ENCODE peak calls at places on chromosome 5, in four cellular contexts. One of them, this sample, is unnamed.

GRCh38 chr5:172772112-172772906 is 1.3 kb upstream of the DUSP1 start:
- DNase-seq in heart right ventricle: peak
- DNase-seq in cardiac fibroblast: peak
- DNase-seq in progenitor cell of endocrine pancreas: peak
- DNase-seq in this sample: peak

GRCh38 chr5:78527925-78528324 is 120.6 kb downstream of the LHFPL2 start:
- DNase-seq in heart right ventricle: no peak
- DNase-seq in cardiac fibroblast: peak
- DNase-seq in progenitor cell of endocrine pancreas: no peak
- DNase-seq in this sample: no peak

GRCh38 chr5:95845401-95845800 is 22.9 kb upstream of the GLRX start:
- DNase-seq in heart right ventricle: no peak
- DNase-seq in cardiac fibroblast: no peak
- DNase-seq in progenitor cell of endocrine pancreas: no peak
- DNase-seq in this sample: no peak

GRCh38 chr5:119811443-119811842 is 182.1 kb downstream of the FAM170A start:
- DNase-seq in heart right ventricle: no peak
- DNase-seq in cardiac fibroblast: no peak
- DNase-seq in progenitor cell of endocrine pancreas: no peak
- DNase-seq in this sample: no peak

GRCh38 chr5:43401827-43402226 is 10.4 kb downstream of the CCL28 start:
- DNase-seq in heart right ventricle: no peak
- DNase-seq in cardiac fibroblast: peak
- DNase-seq in progenitor cell of endocrine pancreas: no peak
- DNase-seq in this sample: peak

GRCh38 chr5:58582004-58582403 is 871 bp upstream of the RAB3C start:
- DNase-seq in heart right ventricle: no peak
- DNase-seq in cardiac fibroblast: no peak
- DNase-seq in progenitor cell of endocrine pancreas: peak
- DNase-seq in this sample: no peak

GRCh38 chr5:67089200-67089725 is 107.3 kb downstream of the CD180 start:
- DNase-seq in heart right ventricle: no peak
- DNase-seq in cardiac fibroblast: peak
- DNase-seq in progenitor cell of endocrine pancreas: no peak
- DNase-seq in this sample: peak

GRCh38 chr5:33257807-33258491 is 182.8 kb upstream of the TARS1 start:
- DNase-seq in heart right ventricle: no peak
- DNase-seq in cardiac fibroblast: peak
- DNase-seq in progenitor cell of endocrine pancreas: no peak
- DNase-seq in this sample: peak

GRCh38 chr5:119327018-119327417 is 28.8 kb upstream of the TNFAIP8 start:
- DNase-seq in heart right ventricle: no peak
- DNase-seq in cardiac fibroblast: peak
- DNase-seq in progenitor cell of endocrine pancreas: no peak
- DNase-seq in this sample: no peak

GRCh38 chr5:93328833-93329232 is 252.2 kb downstream of the NR2F1-AS1 start:
- DNase-seq in heart right ventricle: no peak
- DNase-seq in cardiac fibroblast: no peak
- DNase-seq in progenitor cell of endocrine pancreas: no peak
- DNase-seq in this sample: no peak

GRCh38 chr5:154865466-154866184 is 7.2 kb downstream of the CNOT8 start:
- DNase-seq in heart right ventricle: no peak
- DNase-seq in cardiac fibroblast: peak
- DNase-seq in progenitor cell of endocrine pancreas: no peak
- DNase-seq in this sample: no peak

GRCh38 chr5:6907320-6907918 is 194.2 kb downstream of the TENT4A start:
- DNase-seq in heart right ventricle: no peak
- DNase-seq in cardiac fibroblast: no peak
- DNase-seq in progenitor cell of endocrine pancreas: no peak
- DNase-seq in this sample: no peak

GRCh38 chr5:33049298-33049697 is 338.2 kb downstream of the NPR3 start:
- DNase-seq in heart right ventricle: no peak
- DNase-seq in cardiac fibroblast: peak
- DNase-seq in progenitor cell of endocrine pancreas: no peak
- DNase-seq in this sample: peak

GRCh38 chr5:89337-90286 is 2.4 kb upstream of the PLEKHG4B start:
- DNase-seq in heart right ventricle: no peak
- DNase-seq in cardiac fibroblast: no peak
- DNase-seq in progenitor cell of endocrine pancreas: no peak
- DNase-seq in this sample: no peak

GRCh38 chr5:136149891-136150290 is 17.2 kb downstream of the SMAD5 start:
- DNase-seq in heart right ventricle: no peak
- DNase-seq in cardiac fibroblast: no peak
- DNase-seq in progenitor cell of endocrine pancreas: no peak
- DNase-seq in this sample: no peak

GRCh38 chr5:55650391-55650790 is 61.7 kb downstream of the SLC38A9 start:
- DNase-seq in heart right ventricle: no peak
- DNase-seq in cardiac fibroblast: peak
- DNase-seq in progenitor cell of endocrine pancreas: no peak
- DNase-seq in this sample: peak

GRCh38 chr5:177357459-177358332 is at the start of gene RGS14:
- DNase-seq in heart right ventricle: peak
- DNase-seq in cardiac fibroblast: peak
- DNase-seq in progenitor cell of endocrine pancreas: no peak
- DNase-seq in this sample: peak

GRCh38 chr5:179872356-179873160 is 13.9 kb upstream of the MRNIP start:
- DNase-seq in heart right ventricle: no peak
- DNase-seq in cardiac fibroblast: no peak
- DNase-seq in progenitor cell of endocrine pancreas: no peak
- DNase-seq in this sample: no peak

GRCh38 chr5:104635216-104635615 is 1072.6 kb upstream of the NUDT12 start:
- DNase-seq in heart right ventricle: no peak
- DNase-seq in cardiac fibroblast: peak
- DNase-seq in progenitor cell of endocrine pancreas: no peak
- DNase-seq in this sample: no peak

GRCh38 chr5:60343102-60343501 is 356.9 kb downstream of the DEPDC1B start:
- DNase-seq in heart right ventricle: no peak
- DNase-seq in cardiac fibroblast: no peak
- DNase-seq in progenitor cell of endocrine pancreas: no peak
- DNase-seq in this sample: no peak

GRCh38 chr5:65021527-65022226 is 252.9 kb downstream of the CWC27 start:
- DNase-seq in heart right ventricle: no peak
- DNase-seq in cardiac fibroblast: no peak
- DNase-seq in progenitor cell of endocrine pancreas: no peak
- DNase-seq in this sample: no peak

GRCh38 chr5:1421521-1422341 is 23.5 kb downstream of the SLC6A3 start:
- DNase-seq in heart right ventricle: no peak
- DNase-seq in cardiac fibroblast: no peak
- DNase-seq in progenitor cell of endocrine pancreas: no peak
- DNase-seq in this sample: no peak

GRCh38 chr5:65359569-65359968 is 122.2 kb downstream of the ADAMTS6 start:
- DNase-seq in heart right ventricle: no peak
- DNase-seq in cardiac fibroblast: no peak
- DNase-seq in progenitor cell of endocrine pancreas: no peak
- DNase-seq in this sample: no peak

GRCh38 chr5:31149072-31149471 is 44.4 kb upstream of the CDH6 start:
- DNase-seq in heart right ventricle: no peak
- DNase-seq in cardiac fibroblast: peak
- DNase-seq in progenitor cell of endocrine pancreas: no peak
- DNase-seq in this sample: no peak

GRCh38 chr5:1063661-1064382 is 48.0 kb downstream of the SLC12A7 start:
- DNase-seq in heart right ventricle: peak
- DNase-seq in cardiac fibroblast: no peak
- DNase-seq in progenitor cell of endocrine pancreas: no peak
- DNase-seq in this sample: no peak

GRCh38 chr5:38541174-38541724 is 15.2 kb downstream of the LIFR start:
- DNase-seq in heart right ventricle: no peak
- DNase-seq in cardiac fibroblast: no peak
- DNase-seq in progenitor cell of endocrine pancreas: no peak
- DNase-seq in this sample: no peak

GRCh38 chr5:172700686-172701324 is 59.7 kb downstream of the NEURL1B start:
- DNase-seq in heart right ventricle: no peak
- DNase-seq in cardiac fibroblast: no peak
- DNase-seq in progenitor cell of endocrine pancreas: no peak
- DNase-seq in this sample: no peak

GRCh38 chr5:134464988-134465855 is 53.5 kb upstream of the CDKN2AIPNL start:
- DNase-seq in heart right ventricle: peak
- DNase-seq in cardiac fibroblast: no peak
- DNase-seq in progenitor cell of endocrine pancreas: no peak
- DNase-seq in this sample: no peak

GRCh38 chr5:172597755-172598155 is 43.3 kb upstream of the NEURL1B start:
- DNase-seq in heart right ventricle: peak
- DNase-seq in cardiac fibroblast: no peak
- DNase-seq in progenitor cell of endocrine pancreas: no peak
- DNase-seq in this sample: no peak

GRCh38 chr5:179209359-179210150 is 135.7 kb downstream of the ADAMTS2 start:
- DNase-seq in heart right ventricle: no peak
- DNase-seq in cardiac fibroblast: peak
- DNase-seq in progenitor cell of endocrine pancreas: no peak
- DNase-seq in this sample: peak

GRCh38 chr5:172106511-172107356 is 81.3 kb downstream of the STK10 start:
- DNase-seq in heart right ventricle: peak
- DNase-seq in cardiac fibroblast: peak
- DNase-seq in progenitor cell of endocrine pancreas: peak
- DNase-seq in this sample: peak

GRCh38 chr5:77851229-77852067 is 75.3 kb upstream of the TBCA start:
- DNase-seq in heart right ventricle: peak
- DNase-seq in cardiac fibroblast: peak
- DNase-seq in progenitor cell of endocrine pancreas: peak
- DNase-seq in this sample: no peak

DNA sequence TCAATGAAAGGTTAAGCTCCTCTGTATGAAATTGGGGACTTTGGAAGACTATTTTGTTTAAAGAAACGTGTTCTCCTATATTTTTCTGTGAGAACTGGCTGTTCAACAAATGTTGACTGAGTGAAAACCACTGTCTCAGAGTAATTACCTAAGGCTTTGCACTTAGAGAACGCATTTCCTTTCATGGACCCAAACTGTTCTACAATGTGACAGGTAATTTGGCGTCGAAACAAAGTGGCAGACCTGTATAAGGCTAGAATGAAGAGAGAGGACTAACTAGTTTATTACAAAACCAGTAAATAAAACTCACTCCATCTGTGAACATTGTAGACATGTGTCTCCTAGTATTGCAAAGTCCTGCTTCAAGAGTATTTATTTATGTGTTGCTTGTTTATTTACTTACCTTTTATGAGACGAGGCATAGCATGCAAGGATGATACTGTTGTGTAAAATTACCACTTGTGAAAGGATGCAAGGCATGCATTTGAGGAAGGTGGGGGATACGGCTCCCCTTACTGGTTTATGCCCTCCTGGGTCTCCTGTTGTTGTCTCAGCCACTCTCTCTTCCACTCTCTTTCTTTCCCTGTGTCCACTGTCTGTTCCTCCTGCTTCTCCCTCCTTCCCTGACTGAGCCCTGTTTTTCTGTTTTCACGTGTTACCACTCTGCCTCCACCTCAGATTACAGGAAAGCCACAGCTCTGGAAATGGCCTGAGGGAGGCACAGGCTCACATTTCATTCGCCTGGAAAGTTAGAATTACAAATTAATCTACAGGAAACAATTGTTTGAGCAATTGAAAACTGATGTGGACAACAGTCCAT is 444.0 kb upstream of the ZNF608 start:
- DNase-seq in heart right ventricle: no peak
- DNase-seq in cardiac fibroblast: no peak
- DNase-seq in progenitor cell of endocrine pancreas: no peak
- DNase-seq in this sample: peak
- TF ChIP-seq CTCF in heart right ventricle: no peak
- TF ChIP-seq CTCF in cardiac fibroblast: no peak
- TF ChIP-seq CTCF in progenitor cell of endocrine pancreas: no peak
- TF ChIP-seq CTCF in this sample: no peak

GRCh38 chr5:161544350-161544765 is 2.2 kb downstream of the GABRB2 start:
- DNase-seq in heart right ventricle: no peak
- DNase-seq in cardiac fibroblast: peak
- DNase-seq in progenitor cell of endocrine pancreas: peak
- DNase-seq in this sample: peak
- TF ChIP-seq CTCF in heart right ventricle: peak
- TF ChIP-seq CTCF in cardiac fibroblast: peak
- TF ChIP-seq CTCF in progenitor cell of endocrine pancreas: peak
- TF ChIP-seq CTCF in this sample: peak

DNA sequence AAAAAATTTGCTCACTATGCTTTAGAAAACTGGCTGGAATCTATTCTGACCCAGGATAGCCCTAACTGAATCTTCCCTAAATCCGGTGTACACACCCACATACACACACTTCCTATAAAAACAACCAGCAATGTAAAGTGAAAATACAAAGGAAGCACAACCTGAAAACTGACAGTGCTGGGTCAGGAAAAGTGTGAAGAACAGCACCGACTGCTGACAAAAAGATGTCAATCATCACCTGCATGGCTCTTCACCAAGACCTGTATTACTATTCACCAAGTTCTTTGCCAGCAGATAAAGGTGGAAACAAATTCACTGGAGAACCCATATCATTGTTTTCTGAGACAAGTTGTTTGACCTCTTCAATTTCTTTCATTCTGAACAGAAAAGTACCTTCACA is 293.8 kb upstream of the GRAMD2B start:
- DNase-seq in heart right ventricle: no peak
- DNase-seq in cardiac fibroblast: no peak
- DNase-seq in progenitor cell of endocrine pancreas: no peak
- DNase-seq in this sample: no peak
- TF ChIP-seq CTCF in heart right ventricle: no peak
- TF ChIP-seq CTCF in cardiac fibroblast: no peak
- TF ChIP-seq CTCF in progenitor cell of endocrine pancreas: no peak
- TF ChIP-seq CTCF in this sample: no peak

GRCh38 chr5:132264546-132265335 is 7.2 kb downstream of the PDLIM4 start:
- DNase-seq in heart right ventricle: no peak
- DNase-seq in cardiac fibroblast: no peak
- DNase-seq in progenitor cell of endocrine pancreas: no peak
- DNase-seq in this sample: no peak

GRCh38 chr5:132262882-132263547 is 5.5 kb downstream of the PDLIM4 start:
- DNase-seq in heart right ventricle: no peak
- DNase-seq in cardiac fibroblast: no peak
- DNase-seq in progenitor cell of endocrine pancreas: no peak
- DNase-seq in this sample: no peak

GRCh38 chr5:132261881-132262845 is 4.7 kb downstream of the PDLIM4 start:
- DNase-seq in heart right ventricle: no peak
- DNase-seq in cardiac fibroblast: no peak
- DNase-seq in progenitor cell of endocrine pancreas: no peak
- DNase-seq in this sample: no peak

GRCh38 chr5:132265336-132266030 is 8.0 kb downstream of the PDLIM4 start:
- DNase-seq in heart right ventricle: peak
- DNase-seq in cardiac fibroblast: peak
- DNase-seq in progenitor cell of endocrine pancreas: no peak
- DNase-seq in this sample: peak

DNA sequence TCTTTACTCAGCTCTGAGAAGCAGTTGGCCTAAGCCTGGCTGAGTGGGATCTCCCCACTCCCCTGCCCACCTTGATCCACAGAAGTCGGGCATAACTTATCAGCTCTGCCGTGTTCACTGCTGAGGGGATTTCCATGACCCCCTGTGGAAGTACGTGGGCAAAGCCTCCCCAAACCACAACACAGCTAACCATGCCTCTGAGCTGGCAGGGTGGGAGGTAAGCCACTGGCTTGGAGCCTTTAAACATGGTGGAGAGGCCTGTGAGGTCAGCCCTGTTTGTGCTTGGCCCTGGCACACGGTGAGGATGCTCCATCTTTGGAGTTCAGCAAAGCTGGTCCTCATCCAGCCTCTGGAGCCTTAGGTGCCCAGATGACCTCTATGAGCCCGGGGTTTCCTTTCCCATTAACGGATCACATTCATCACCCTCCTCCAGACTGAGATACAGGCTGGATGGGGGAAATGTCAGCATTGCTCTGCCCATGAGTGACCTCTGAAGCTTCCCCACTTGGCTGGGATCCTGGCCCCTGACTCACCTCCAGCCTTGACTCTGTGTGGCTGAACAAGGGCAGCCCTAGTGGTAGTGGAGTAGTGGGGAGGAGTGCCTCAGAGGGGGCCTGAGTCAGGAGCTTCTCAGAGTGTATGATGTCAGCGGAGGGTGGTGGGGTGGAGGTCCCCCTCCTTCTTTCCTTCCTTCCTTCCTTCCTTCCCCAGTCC is 6.2 kb downstream of the PDLIM4 start:
- DNase-seq in heart right ventricle: no peak
- DNase-seq in cardiac fibroblast: peak
- DNase-seq in progenitor cell of endocrine pancreas: no peak
- DNase-seq in this sample: peak
- TF ChIP-seq CTCF in heart right ventricle: no peak
- TF ChIP-seq CTCF in cardiac fibroblast: peak
- TF ChIP-seq CTCF in progenitor cell of endocrine pancreas: no peak
- TF ChIP-seq CTCF in this sample: peak

This sample was measured in HFFc6.